ENCODE peak calls at places on chromosome 2, in ten cellular contexts. G is heart left ventricle; I is NCI-H82; S is neural progenitor cell; F is HepG2; Y is NCI-H1105 treated with DMSO at 0.1 percent for 48 hours; O is COR-L47; X is left colon; B is NCI-H510A treated with DMSO at 0.1 percent for 48 hours; D is activated CD4-positive, alpha-beta T cell treated with anti-CD3 and anti-CD28 coated beads for 1 hour. K is an unnamed sample.
A peak's percentile ranks its signal among the peaks of the same experiment; 100 is the strongest.

GRCh38 chr2:74119324-74119723 is 28.4 kb downstream of the BOLA3 start:
- DNase-seq in X (no peak), O (no peak), Y (no peak), G (no peak), F (no peak), B (no peak), S (no peak), I (peak; percentile 28), D (no peak), K (no peak)

GRCh38 chr2:106886916-106887758 is 1.2 kb upstream of the ST6GAL2 start:
- DNase-seq in D (no peak), I (peak; percentile 24), G (no peak), F (no peak), X (peak; percentile 43), S (peak; percentile 71), B (peak; percentile 77), Y (peak; percentile 70), O (peak; percentile 92), K (no peak)

GRCh38 chr2:20584045-20584636 is 66.8 kb downstream of the HS1BP3 start:
- DNase-seq in S (no peak), D (no peak), Y (no peak), F (no peak), X (no peak), B (no peak), I (no peak), G (no peak), O (no peak), K (peak; percentile 49)

GRCh38 chr2:428591-428990 is 140.7 kb upstream of the ALKAL2 start:
- DNase-seq in X (no peak), Y (no peak), O (no peak), S (no peak), F (no peak), B (no peak), I (no peak), G (no peak), D (no peak), K (no peak)

GRCh38 chr2:45964226-45964841 is 312.9 kb downstream of the PRKCE start:
- DNase-seq in X (peak; percentile 86), D (no peak), O (peak; percentile 96), I (no peak), Y (peak; percentile 70), B (no peak), F (peak; percentile 47), G (peak; percentile 60), S (no peak), K (peak; percentile 90)

GRCh38 chr2:236548179-236548918 is 21.3 kb upstream of the ACKR3 start:
- DNase-seq in Y (no peak), S (no peak), O (no peak), G (no peak), X (no peak), I (no peak), D (no peak), F (no peak), B (peak; percentile 95), K (peak; percentile 52)

GRCh38 chr2:202171246-202171833 is 67.1 kb downstream of the SUMO1 start:
- DNase-seq in X (peak; percentile 12), G (no peak), B (peak; percentile 31), F (no peak), O (no peak), S (peak; percentile 84), Y (no peak), I (no peak), D (no peak), K (no peak)

GRCh38 chr2:170812716-170813585 is 3.7 kb upstream of the GAD1 start:
- DNase-seq in D (no peak), S (peak; percentile 94), G (peak; percentile 74), B (peak; percentile 99), I (peak; percentile 97), Y (peak; percentile 86), X (no peak), F (peak; percentile 82), O (peak; percentile 87), K (peak; percentile 92)

GRCh38 chr2:111029135-111029927 is 91.4 kb upstream of the BCL2L11 start:
- DNase-seq in I (no peak), X (peak; percentile 73), O (no peak), F (no peak), B (no peak), Y (no peak), D (no peak), S (no peak), G (no peak), K (no peak)

GRCh38 chr2:86764661-86765307 is 25.9 kb downstream of the CD8A start:
- DNase-seq in Y (peak; percentile 39), O (peak; percentile 2), D (no peak), F (peak; percentile 43), X (no peak), B (peak; percentile 27), S (peak; percentile 53), G (no peak), I (peak; percentile 60), K (peak; percentile 32)

K was measured in astrocyte of the cerebellum.